ENCODE peak calls at places on chromosomes 3 and 15, in five cellular contexts. D is type B pancreatic cell; S is SIG-M5; R is stimulated activated CD8-positive, alpha-beta memory T cell treated with anti-CD3 and anti-CD28 coated beads, Interleukin-7, amount 100 ng/mL, for 1 hour; O is activated CD4-positive, CD25-positive, alpha-beta regulatory T cell treated with anti-CD3 and anti-CD28 coated beads, Interleukin-2, amount 50 U/mL, for 72 hours. Q is an unnamed sample.
A peak's percentile ranks its signal among the peaks of the same experiment; 100 is the strongest.

GRCh38 chr3:138942861-138943623 is 3.9 kb downstream of the FOXL2 start:
- DNase-seq in D (no peak), S (no peak), R (no peak), O (no peak), Q (no peak)

GRCh38 chr15:76270876-76271275 is 40.4 kb downstream of the ETFA start:
- DNase-seq in D (no peak), S (no peak), R (no peak), O (no peak), Q (no peak)

GRCh38 chr3:125150525-125151436 is 61.8 kb downstream of the SLC12A8 start:
- DNase-seq in D (no peak), S (no peak), R (no peak), O (no peak), Q (peak; percentile 60)

GRCh38 chr3:114527036-114527644 is 233.3 kb downstream of the TIGIT start:
- DNase-seq in D (no peak), S (no peak), R (no peak), O (no peak), Q (no peak)

GRCh38 chr3:45664558-45664957 is 24.6 kb upstream of the SACM1L start:
- DNase-seq in D (no peak), S (no peak), R (peak; percentile 43), O (peak; percentile 65), Q (no peak)

GRCh38 chr3:184145120-184145524 is 10.0 kb downstream of the EIF2B5 start:
- DNase-seq in D (no peak), S (no peak), R (no peak), O (no peak), Q (peak; percentile 24)

GRCh38 chr3:175431396-175431795 is 572.3 kb downstream of the NAALADL2 start:
- DNase-seq in D (no peak), S (no peak), R (no peak), O (no peak), Q (peak; percentile 69)

GRCh38 chr3:32140943-32141342 is 34.5 kb downstream of the GPD1L start:
- DNase-seq in D (no peak), S (no peak), R (no peak), O (no peak), Q (peak; percentile 16)

GRCh38 chr15:52417957-52418356 is 110.7 kb downstream of the MYO5A start:
- DNase-seq in D (no peak), S (no peak), R (no peak), O (no peak), Q (no peak)

GRCh38 chr15:53586815-53587214 is 172.6 kb downstream of the WDR72 start:
- DNase-seq in D (no peak), S (no peak), R (no peak), O (no peak), Q (peak; percentile 11)

GRCh38 chr3:117017135-117017990 is 307.8 kb downstream of the TUSC7 start:
- DNase-seq in D (no peak), S (no peak), R (no peak), O (no peak), Q (no peak)

GRCh38 chr3:78879516-78879860 is 888.3 kb downstream of the ROBO1 start:
- DNase-seq in D (no peak), S (no peak), R (no peak), O (no peak), Q (no peak)

GRCh38 chr3:139564290-139564861 is 24.8 kb upstream of the RBP1 start:
- DNase-seq in D (no peak), S (no peak), R (no peak), O (no peak), Q (peak; percentile 21)